ENCODE peak calls at places on chromosome 12, in six cellular contexts. One of them, this sample, is unnamed.
A peak's percentile ranks its signal among the peaks of the same experiment; 100 is the strongest.

GRCh38 chr12:96015672-96016071 is 19.5 kb upstream of the HAL start:
- DNase-seq in HTR-8/SVneo: no peak
- DNase-seq in effector memory CD8-positive, alpha-beta T cell: no peak
- DNase-seq in endothelial cell: peak; percentile 45
- DNase-seq in activated CD4-positive, alpha-beta T cell treated with anti-CD3 and anti-CD28 coated beads, Interleukin-2, amount 50 U/mL, for 48 hours: no peak
- DNase-seq in astrocyte of the hippocampus: peak; percentile 47
- DNase-seq in this sample: peak; percentile 19

GRCh38 chr12:5493018-5493417 is 61.1 kb downstream of the NTF3 start:
- DNase-seq in HTR-8/SVneo: no peak
- DNase-seq in effector memory CD8-positive, alpha-beta T cell: no peak
- DNase-seq in endothelial cell: no peak
- DNase-seq in activated CD4-positive, alpha-beta T cell treated with anti-CD3 and anti-CD28 coated beads, Interleukin-2, amount 50 U/mL, for 48 hours: no peak
- DNase-seq in astrocyte of the hippocampus: no peak
- DNase-seq in this sample: no peak

GRCh38 chr12:100964026-100964425 is 169.4 kb downstream of the ANO4 start:
- DNase-seq in HTR-8/SVneo: no peak
- DNase-seq in effector memory CD8-positive, alpha-beta T cell: no peak
- DNase-seq in endothelial cell: no peak
- DNase-seq in activated CD4-positive, alpha-beta T cell treated with anti-CD3 and anti-CD28 coated beads, Interleukin-2, amount 50 U/mL, for 48 hours: no peak
- DNase-seq in astrocyte of the hippocampus: no peak
- DNase-seq in this sample: no peak

GRCh38 chr12:124411291-124411878 is 116.5 kb downstream of the RFLNA start:
- DNase-seq in HTR-8/SVneo: peak; percentile 78
- DNase-seq in effector memory CD8-positive, alpha-beta T cell: no peak
- DNase-seq in endothelial cell: no peak
- DNase-seq in activated CD4-positive, alpha-beta T cell treated with anti-CD3 and anti-CD28 coated beads, Interleukin-2, amount 50 U/mL, for 48 hours: no peak
- DNase-seq in astrocyte of the hippocampus: peak; percentile 92
- DNase-seq in this sample: no peak

GRCh38 chr12:81296556-81297305 is 218.9 kb downstream of the ACSS3 start:
- DNase-seq in HTR-8/SVneo: no peak
- DNase-seq in effector memory CD8-positive, alpha-beta T cell: no peak
- DNase-seq in endothelial cell: no peak
- DNase-seq in activated CD4-positive, alpha-beta T cell treated with anti-CD3 and anti-CD28 coated beads, Interleukin-2, amount 50 U/mL, for 48 hours: no peak
- DNase-seq in astrocyte of the hippocampus: peak; percentile 77
- DNase-seq in this sample: no peak

GRCh38 chr12:51851408-51852097 is 3.0 kb upstream of the FIGNL2 start:
- DNase-seq in HTR-8/SVneo: no peak
- DNase-seq in effector memory CD8-positive, alpha-beta T cell: no peak
- DNase-seq in endothelial cell: no peak
- DNase-seq in activated CD4-positive, alpha-beta T cell treated with anti-CD3 and anti-CD28 coated beads, Interleukin-2, amount 50 U/mL, for 48 hours: no peak
- DNase-seq in astrocyte of the hippocampus: no peak
- DNase-seq in this sample: no peak

GRCh38 chr12:23204933-23205778 is 580.2 kb downstream of the ETNK1 start:
- DNase-seq in HTR-8/SVneo: peak; percentile 26
- DNase-seq in effector memory CD8-positive, alpha-beta T cell: peak; percentile 9
- DNase-seq in endothelial cell: peak; percentile 15
- DNase-seq in activated CD4-positive, alpha-beta T cell treated with anti-CD3 and anti-CD28 coated beads, Interleukin-2, amount 50 U/mL, for 48 hours: no peak
- DNase-seq in astrocyte of the hippocampus: peak; percentile 76
- DNase-seq in this sample: peak; percentile 33

GRCh38 chr12:80869264-80869663 is 68.5 kb downstream of the LIN7A start:
- DNase-seq in HTR-8/SVneo: no peak
- DNase-seq in effector memory CD8-positive, alpha-beta T cell: no peak
- DNase-seq in endothelial cell: no peak
- DNase-seq in activated CD4-positive, alpha-beta T cell treated with anti-CD3 and anti-CD28 coated beads, Interleukin-2, amount 50 U/mL, for 48 hours: no peak
- DNase-seq in astrocyte of the hippocampus: no peak
- DNase-seq in this sample: no peak

GRCh38 chr12:10214131-10214876 is 1.6 kb downstream of the GABARAPL1 start:
- DNase-seq in HTR-8/SVneo: peak; percentile 53
- DNase-seq in effector memory CD8-positive, alpha-beta T cell: no peak
- DNase-seq in endothelial cell: no peak
- DNase-seq in activated CD4-positive, alpha-beta T cell treated with anti-CD3 and anti-CD28 coated beads, Interleukin-2, amount 50 U/mL, for 48 hours: no peak
- DNase-seq in astrocyte of the hippocampus: peak; percentile 77
- DNase-seq in this sample: peak; percentile 33

GRCh38 chr12:96989916-96990315 is 82.9 kb downstream of the NEDD1 start:
- DNase-seq in HTR-8/SVneo: peak; percentile 13
- DNase-seq in effector memory CD8-positive, alpha-beta T cell: no peak
- DNase-seq in endothelial cell: peak; percentile 54
- DNase-seq in activated CD4-positive, alpha-beta T cell treated with anti-CD3 and anti-CD28 coated beads, Interleukin-2, amount 50 U/mL, for 48 hours: no peak
- DNase-seq in astrocyte of the hippocampus: peak; percentile 76
- DNase-seq in this sample: peak; percentile 66

GRCh38 chr12:4274960-4275868 is 1.7 kb downstream of the CCND2 start:
- DNase-seq in HTR-8/SVneo: no peak
- DNase-seq in effector memory CD8-positive, alpha-beta T cell: no peak
- DNase-seq in endothelial cell: peak; percentile 22
- DNase-seq in activated CD4-positive, alpha-beta T cell treated with anti-CD3 and anti-CD28 coated beads, Interleukin-2, amount 50 U/mL, for 48 hours: no peak
- DNase-seq in astrocyte of the hippocampus: peak; percentile 51
- DNase-seq in this sample: peak; percentile 25

GRCh38 chr12:295132-295531 is 32.5 kb upstream of the SLC6A13 start:
- DNase-seq in HTR-8/SVneo: no peak
- DNase-seq in effector memory CD8-positive, alpha-beta T cell: no peak
- DNase-seq in endothelial cell: no peak
- DNase-seq in activated CD4-positive, alpha-beta T cell treated with anti-CD3 and anti-CD28 coated beads, Interleukin-2, amount 50 U/mL, for 48 hours: no peak
- DNase-seq in astrocyte of the hippocampus: no peak
- DNase-seq in this sample: no peak

GRCh38 chr12:25404955-25405354 is 148.1 kb downstream of the LMNTD1 start:
- DNase-seq in HTR-8/SVneo: no peak
- DNase-seq in effector memory CD8-positive, alpha-beta T cell: no peak
- DNase-seq in endothelial cell: no peak
- DNase-seq in activated CD4-positive, alpha-beta T cell treated with anti-CD3 and anti-CD28 coated beads, Interleukin-2, amount 50 U/mL, for 48 hours: no peak
- DNase-seq in astrocyte of the hippocampus: no peak
- DNase-seq in this sample: no peak

GRCh38 chr12:116434155-116435065 is 124.8 kb upstream of the MAP1LC3B2 start:
- DNase-seq in HTR-8/SVneo: peak; percentile 87
- DNase-seq in effector memory CD8-positive, alpha-beta T cell: no peak
- DNase-seq in endothelial cell: peak; percentile 43
- DNase-seq in activated CD4-positive, alpha-beta T cell treated with anti-CD3 and anti-CD28 coated beads, Interleukin-2, amount 50 U/mL, for 48 hours: no peak
- DNase-seq in astrocyte of the hippocampus: peak; percentile 90
- DNase-seq in this sample: peak; percentile 9

GRCh38 chr12:54016478-54016964 is 7.7 kb downstream of the HOXC8 start:
- DNase-seq in HTR-8/SVneo: no peak
- DNase-seq in effector memory CD8-positive, alpha-beta T cell: no peak
- DNase-seq in endothelial cell: no peak
- DNase-seq in activated CD4-positive, alpha-beta T cell treated with anti-CD3 and anti-CD28 coated beads, Interleukin-2, amount 50 U/mL, for 48 hours: no peak
- DNase-seq in astrocyte of the hippocampus: no peak
- DNase-seq in this sample: no peak